ENCODE peak calls at places on chromosomes 6 and 20, in eight cellular contexts. A is SK-N-SH, B is WTC11, P is HCT116, C is GM12878, D is A549, V is endothelial cell of umbilical vein, R is H1. J is an unnamed sample.

GRCh38 chr6:2579241-2579761 is 171.4 kb downstream of the MYLK4 start:
- DNase-seq in A (peak), B (no peak), C (no peak), P (no peak), R (no peak), V (peak), D (no peak), J (no peak)

GRCh38 chr6:162178666-162179065 is 548.9 kb downstream of the PRKN start:
- DNase-seq in A (no peak), R (no peak), B (no peak), D (no peak), C (no peak), P (no peak), V (no peak), J (no peak)

GRCh38 chr20:25277941-25278521 is 30.1 kb downstream of the PYGB start:
- DNase-seq in C (no peak), D (no peak), R (peak), P (no peak), V (no peak), A (no peak), B (peak), J (no peak)

GRCh38 chr6:139060332-139060731 is 31.8 kb downstream of the ABRACL start:
- DNase-seq in C (no peak), R (no peak), B (no peak), V (no peak), P (no peak), D (no peak), A (no peak), J (no peak)

GRCh38 chr6:137234505-137234863 is 15.3 kb upstream of the IFNGR1 start:
- DNase-seq in R (no peak), C (no peak), B (no peak), D (no peak), V (no peak), P (no peak), A (no peak), J (no peak)

GRCh38 chr20:33209789-33210188 is 7.4 kb upstream of the BPIFA3 start:
- DNase-seq in D (peak), R (peak), A (no peak), P (peak), C (no peak), V (peak), B (peak), J (peak)

GRCh38 chr6:12147557-12148316 is 135.6 kb downstream of the HIVEP1 start:
- DNase-seq in D (no peak), A (no peak), C (no peak), R (no peak), B (no peak), V (no peak), P (no peak), J (no peak)

GRCh38 chr6:83371428-83371827 is 59.4 kb downstream of the ME1 start:
- DNase-seq in P (no peak), B (no peak), R (no peak), V (peak), A (no peak), C (no peak), D (no peak), J (no peak)

GRCh38 chr6:29561618-29562181 is 2.2 kb upstream of the UBD start:
- DNase-seq in P (no peak), C (no peak), A (no peak), R (peak), V (no peak), D (no peak), B (no peak), J (no peak)

GRCh38 chr6:142002825-142003405 is 129.8 kb upstream of the GJE1 start:
- DNase-seq in R (no peak), V (no peak), B (no peak), P (no peak), D (no peak), C (no peak), A (no peak), J (no peak)

GRCh38 chr6:73796881-73797280 is 100.9 kb downstream of the CD109 start:
- DNase-seq in D (no peak), P (no peak), V (no peak), B (no peak), A (no peak), R (no peak), C (no peak), J (no peak)

GRCh38 chr6:28501259-28501658 is 14.3 kb downstream of the GPX6 start:
- DNase-seq in V (no peak), R (no peak), P (no peak), D (no peak), A (no peak), B (no peak), C (no peak), J (no peak)

GRCh38 chr6:3585320-3585935 is 128.6 kb upstream of the SLC22A23 start:
- DNase-seq in B (no peak), C (no peak), V (peak), D (no peak), P (no peak), R (no peak), A (no peak), J (no peak)

GRCh38 chr20:57264908-57265648 is 1.4 kb downstream of the BMP7 start:
- DNase-seq in A (peak), R (peak), D (no peak), B (no peak), C (no peak), P (no peak), V (no peak), J (no peak)

GRCh38 chr20:14142171-14142570 is 146.9 kb downstream of the MACROD2 start:
- DNase-seq in V (peak), A (peak), R (peak), B (peak), P (peak), C (peak), D (peak), J (peak)

GRCh38 chr6:17157617-17158016 is 55.8 kb downstream of the STMND1 start:
- DNase-seq in B (no peak), C (no peak), R (no peak), V (no peak), P (no peak), A (no peak), D (no peak), J (no peak)

GRCh38 chr6:13467216-13467600 is 20.2 kb downstream of the GFOD1 start:
- DNase-seq in V (no peak), R (no peak), D (no peak), A (no peak), C (no peak), P (no peak), B (no peak), J (no peak)

GRCh38 chr20:62496525-62497218 is 20.9 kb upstream of the GATA5 start:
- DNase-seq in C (no peak), B (peak), P (no peak), A (peak), R (peak), D (no peak), V (no peak), J (no peak)

GRCh38 chr20:56731041-56731440 is 101.9 kb downstream of the TFAP2C start:
- DNase-seq in A (no peak), D (no peak), V (no peak), C (no peak), B (no peak), P (no peak), R (no peak), J (no peak)

GRCh38 chr6:6393069-6393529 is 72.6 kb upstream of the F13A1 start:
- DNase-seq in C (no peak), B (no peak), A (no peak), V (no peak), R (no peak), P (no peak), D (no peak), J (no peak)

GRCh38 chr20:50282592-50283241 is 92.1 kb downstream of the CEBPB start:
- DNase-seq in D (no peak), C (no peak), R (no peak), P (no peak), V (no peak), B (no peak), A (no peak), J (no peak)

GRCh38 chr6:89917216-89917615 is 22.9 kb downstream of the GJA10 start:
- DNase-seq in P (no peak), D (no peak), V (no peak), C (no peak), A (no peak), R (no peak), B (no peak), J (no peak)

GRCh38 chr20:50520222-50520877 is 10.2 kb downstream of the PTPN1 start:
- DNase-seq in B (no peak), P (no peak), C (no peak), R (no peak), V (no peak), A (no peak), D (no peak), J (no peak)

GRCh38 chr6:112010328-112010727 is 43.6 kb upstream of the CCN6 start:
- DNase-seq in D (no peak), P (no peak), C (no peak), R (no peak), A (no peak), V (no peak), B (no peak), J (peak)

GRCh38 chr20:61254881-61255589 is 3.0 kb downstream of the CDH4 start:
- DNase-seq in A (no peak), P (no peak), C (no peak), B (no peak), D (no peak), R (no peak), V (no peak), J (no peak)

GRCh38 chr20:24060851-24061590 is 72.4 kb upstream of the GGTLC1 start:
- DNase-seq in V (no peak), B (peak), A (no peak), P (no peak), C (no peak), D (no peak), R (peak), J (no peak)

DNA sequence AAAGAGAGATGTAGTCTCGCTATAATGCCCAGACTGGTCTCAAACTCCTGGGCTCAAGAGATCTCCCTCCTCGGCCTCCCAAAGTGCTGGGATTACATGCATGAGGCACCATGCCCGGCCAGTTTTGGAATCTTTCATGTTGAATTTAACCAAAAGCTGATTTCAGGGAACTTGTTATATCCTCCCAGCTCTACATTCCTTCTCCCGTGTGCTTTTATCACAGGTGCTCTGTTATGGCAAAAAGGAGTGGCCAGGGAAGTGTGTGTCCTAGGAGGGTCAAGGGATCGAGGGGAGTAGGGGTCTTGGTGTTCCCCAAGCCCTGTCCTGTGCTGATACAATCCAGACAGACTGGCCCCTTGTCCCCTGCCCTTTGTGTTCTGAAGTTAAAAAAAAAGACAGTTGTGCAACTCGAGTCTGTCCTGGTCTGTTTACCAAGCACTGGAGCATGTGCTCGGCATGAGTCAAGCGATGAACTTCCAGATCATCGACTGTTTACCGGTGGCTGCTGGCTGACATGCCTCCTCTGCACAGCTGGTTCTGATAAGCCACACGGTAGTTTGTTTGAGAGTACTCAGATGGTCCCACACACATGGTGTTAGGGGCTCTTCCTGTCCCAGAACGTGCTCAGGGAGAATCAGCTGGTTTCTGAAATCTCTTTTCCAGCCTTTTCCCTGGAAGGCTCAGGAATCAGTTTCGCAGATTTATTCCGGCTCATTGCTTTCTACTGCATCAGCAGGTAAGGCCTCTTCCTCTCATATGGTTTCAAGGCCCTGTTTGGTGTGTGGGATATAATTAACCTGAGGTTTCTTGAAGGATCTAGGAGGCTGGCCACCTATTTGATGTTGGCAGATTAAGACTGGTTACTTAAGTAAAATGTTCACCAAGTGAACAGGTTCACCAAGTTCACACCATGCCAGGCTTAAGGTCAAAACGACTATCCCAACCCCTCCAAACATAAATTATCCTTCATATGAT is 52.6 kb upstream of the NAA20 start:
- DNase-seq in C (no peak), A (no peak), P (no peak), D (peak), B (no peak), R (no peak), V (peak), J (peak)
- TF ChIP-seq MAX in C (no peak), A (peak), P (peak), D (peak), B (no peak), R (no peak), V (no peak), J (peak)

DNA sequence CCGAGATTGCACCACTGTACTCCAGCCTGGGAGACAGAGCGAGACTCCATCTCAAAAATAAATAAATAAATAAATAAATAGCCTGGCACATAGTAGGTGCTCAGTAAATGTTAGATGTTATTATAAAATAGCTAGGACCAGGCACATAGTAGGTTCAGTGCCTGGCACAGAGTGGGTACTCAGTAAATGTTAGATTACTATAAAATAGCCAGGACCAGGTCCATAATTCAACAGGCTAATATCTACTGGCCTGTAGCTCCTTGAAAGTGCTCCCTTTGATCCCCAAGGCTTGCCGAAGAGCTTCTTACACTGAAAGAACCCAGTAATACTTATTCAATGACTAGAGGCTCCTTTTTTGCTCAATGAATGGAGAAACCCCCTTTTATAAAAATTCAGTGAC is 215.1 kb upstream of the ZNF217 start:
- DNase-seq in D (no peak), V (no peak), B (no peak), A (no peak), R (no peak), P (no peak), C (no peak), J (no peak)
- TF ChIP-seq MAX in D (no peak), V (no peak), B (no peak), A (no peak), R (no peak), P (no peak), C (no peak), J (no peak)

GRCh38 chr6:110482774-110483400 is 6.5 kb upstream of the SLC22A16 start:
- DNase-seq in D (no peak), P (no peak), R (no peak), B (no peak), C (no peak), V (no peak), A (no peak), J (no peak)

GRCh38 chr6:110481081-110481480 is 4.7 kb upstream of the SLC22A16 start:
- DNase-seq in V (no peak), D (no peak), C (no peak), R (no peak), A (no peak), P (no peak), B (no peak), J (no peak)

GRCh38 chr6:110485461-110485860 is 9.0 kb upstream of the SLC22A16 start:
- DNase-seq in V (no peak), D (no peak), C (no peak), P (no peak), R (peak), B (no peak), A (no peak), J (no peak)

GRCh38 chr6:110486756-110487155 is 10.3 kb upstream of the SLC22A16 start:
- DNase-seq in D (no peak), V (no peak), C (no peak), A (no peak), P (no peak), R (peak), B (no peak), J (no peak)

DNA sequence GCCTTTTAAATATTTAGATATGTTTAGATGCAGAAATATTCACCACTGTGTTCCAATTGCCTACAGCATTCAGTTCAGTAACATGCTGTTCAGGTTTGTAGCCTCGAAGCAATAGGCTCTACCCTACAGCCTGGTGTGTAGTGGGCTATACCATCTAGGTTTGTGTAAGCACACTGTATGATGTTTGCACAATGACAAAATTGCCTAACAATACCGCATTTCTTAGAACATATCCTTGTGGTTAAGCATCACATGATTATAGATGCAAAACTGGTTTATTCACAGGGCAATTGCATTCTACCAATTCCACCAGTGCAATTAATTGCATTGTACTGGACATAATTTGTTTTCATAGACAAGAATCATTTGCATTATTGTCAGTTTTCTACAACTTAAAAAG is 7.9 kb upstream of the SLC22A16 start:
- DNase-seq in C (no peak), P (no peak), D (no peak), R (no peak), A (no peak), V (no peak), B (no peak), J (no peak)
- TF ChIP-seq MAX in C (no peak), P (no peak), D (no peak), R (no peak), A (no peak), V (no peak), B (no peak), J (no peak)

GRCh38 chr6:155586036-155586557 is 130.5 kb upstream of the NOX3 start:
- DNase-seq in P (no peak), A (no peak), C (no peak), D (no peak), R (no peak), B (no peak), V (no peak), J (no peak)

GRCh38 chr6:155583997-155584396 is 128.4 kb upstream of the NOX3 start:
- DNase-seq in R (no peak), C (no peak), A (no peak), D (no peak), P (no peak), B (no peak), V (no peak), J (no peak)

GRCh38 chr6:155582016-155582991 is 126.7 kb upstream of the NOX3 start:
- DNase-seq in D (no peak), P (no peak), B (no peak), R (no peak), A (no peak), V (no peak), C (no peak), J (no peak)

GRCh38 chr6:155580904-155581303 is 125.3 kb upstream of the NOX3 start:
- DNase-seq in D (no peak), R (no peak), P (no peak), A (no peak), C (no peak), B (no peak), V (no peak), J (no peak)
- TF ChIP-seq MAX in D (no peak), R (no peak), P (no peak), A (no peak), C (no peak), B (no peak), V (no peak), J (no peak)